ENCODE peak calls at places on chromosomes 1 and 21, in nine cellular contexts. T is left lung; U is A549; E is CD8-positive, alpha-beta memory T cell; B is ovary; F is kidney; K is esophagus squamous epithelium; W is psoas muscle; X is IMR-90. I is an unnamed sample.

GRCh38 chr1:151893176-151893924 is 16.0 kb downstream of the THEM4 start:
- DNase-seq in T (no peak), U (no peak), E (no peak), B (no peak), F (no peak), K (no peak), W (no peak), X (no peak), I (no peak)

GRCh38 chr1:112904071-112904830 is 51.7 kb downstream of the SLC16A1 start:
- DNase-seq in T (no peak), U (no peak), E (no peak), B (no peak), F (no peak), K (no peak), W (no peak), X (peak; percentile 77), I (no peak)

GRCh38 chr1:165117482-165117881 is 239.0 kb downstream of the LMX1A start:
- DNase-seq in T (peak; percentile 67), U (no peak), E (no peak), B (no peak), F (peak; percentile 53), K (no peak), W (no peak), X (no peak), I (no peak)

GRCh38 chr1:178263341-178263740 is 169.4 kb downstream of the RASAL2 start:
- DNase-seq in T (no peak), U (no peak), E (no peak), B (no peak), F (no peak), K (no peak), W (no peak), X (peak; percentile 44), I (no peak)

GRCh38 chr1:15007842-15008241 is 145.7 kb upstream of the TMEM51 start:
- DNase-seq in T (no peak), U (no peak), E (no peak), B (peak; percentile 27), F (no peak), K (no peak), W (peak; percentile 64), X (no peak), I (no peak)

GRCh38 chr1:119662034-119662437 is 14.0 kb upstream of the ZNF697 start:
- DNase-seq in T (no peak), U (no peak), E (no peak), B (no peak), F (no peak), K (no peak), W (no peak), X (no peak), I (no peak)

GRCh38 chr1:161081151-161081405 is 8.3 kb downstream of the NECTIN4 start:
- DNase-seq in T (no peak), U (no peak), E (no peak), B (no peak), F (no peak), K (no peak), W (no peak), X (no peak), I (no peak)

GRCh38 chr1:12496154-12496961 is 121.7 kb downstream of the DHRS3 start:
- DNase-seq in T (no peak), U (no peak), E (no peak), B (peak; percentile 39), F (no peak), K (no peak), W (no peak), X (no peak), I (no peak)

DNA sequence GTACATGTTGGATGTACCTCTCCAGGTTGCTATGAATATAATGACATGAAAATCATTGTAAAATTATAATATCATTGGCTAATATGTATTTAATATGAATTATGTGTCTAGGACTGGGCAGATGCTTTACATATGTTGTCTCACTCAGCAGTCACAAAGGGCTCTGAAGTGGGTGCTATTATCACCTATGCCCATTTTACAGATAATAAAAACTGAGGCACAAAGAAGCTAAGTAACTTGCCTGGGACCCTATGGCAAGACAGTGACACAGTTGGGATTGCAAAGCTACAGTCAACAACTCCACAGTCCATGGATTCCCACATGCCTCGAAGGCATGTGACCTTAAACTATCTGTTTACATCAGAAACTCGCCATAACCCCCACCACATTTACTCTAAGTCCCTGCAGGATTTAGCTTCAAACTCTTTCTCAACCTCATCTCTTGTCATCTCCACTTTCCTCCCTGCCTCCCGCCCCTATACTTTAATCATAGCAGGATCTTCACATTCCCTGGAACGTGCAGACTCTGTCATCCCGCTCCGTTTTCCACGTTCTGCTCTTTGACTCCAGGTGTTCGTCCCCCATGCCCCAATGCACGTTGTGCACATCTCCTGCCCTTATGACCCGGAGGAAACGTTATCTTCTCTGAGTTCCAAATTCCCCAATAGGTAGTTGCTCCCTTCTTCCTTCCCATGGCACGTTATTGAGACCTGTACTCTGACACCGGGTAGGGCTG is 143.0 kb upstream of the NRIP1 start:
- DNase-seq in T (no peak), U (no peak), E (no peak), B (no peak), F (no peak), K (no peak), W (no peak), X (no peak), I (no peak)
- H3K4me3 ChIP-seq in T (no peak overlapping the region), U (no peak overlapping the region), E (no peak overlapping the region), B (no peak overlapping the region), F (no peak overlapping the region), K (no peak overlapping the region), W (no peak overlapping the region), X (no peak overlapping the region), I (no peak overlapping the region)

GRCh38 chr1:167659876-167660275 is 29.8 kb downstream of the RCSD1 start:
- DNase-seq in T (no peak), U (no peak), E (no peak), B (no peak), F (no peak), K (no peak), W (no peak), X (no peak), I (no peak)

GRCh38 chr1:167661527-167662436 is 31.8 kb downstream of the RCSD1 start:
- DNase-seq in T (no peak), U (peak; percentile 71), E (no peak), B (no peak), F (no peak), K (no peak), W (no peak), X (peak; percentile 91), I (no peak)

GRCh38 chr1:167656657-167657056 is 26.6 kb downstream of the RCSD1 start:
- DNase-seq in T (no peak), U (no peak), E (no peak), B (no peak), F (no peak), K (no peak), W (no peak), X (no peak), I (no peak)

GRCh38 chr1:167659440-167659839 is 29.4 kb downstream of the RCSD1 start:
- DNase-seq in T (no peak), U (peak; percentile 17), E (no peak), B (no peak), F (no peak), K (no peak), W (no peak), X (no peak), I (no peak)

GRCh38 chr1:167658574-167659328 is 28.7 kb downstream of the RCSD1 start:
- DNase-seq in T (no peak), U (no peak), E (no peak), B (no peak), F (no peak), K (no peak), W (no peak), X (no peak), I (no peak)
- H3K4me1 ChIP-seq in T (peaks cover 71% of the 10 kb centered on the region), U (peaks cover 29% of the 10 kb centered on the region), E (peaks cover 94% of the 10 kb centered on the region), B (peaks cover 16% of the 10 kb centered on the region), F (peaks cover 9% of the 10 kb centered on the region), K (peaks cover 24% of the 10 kb centered on the region), W (peaks cover 68% of the 10 kb centered on the region), X (peaks cover 12% of the 10 kb centered on the region), I (peaks cover 8% of the 10 kb centered on the region)

DNA sequence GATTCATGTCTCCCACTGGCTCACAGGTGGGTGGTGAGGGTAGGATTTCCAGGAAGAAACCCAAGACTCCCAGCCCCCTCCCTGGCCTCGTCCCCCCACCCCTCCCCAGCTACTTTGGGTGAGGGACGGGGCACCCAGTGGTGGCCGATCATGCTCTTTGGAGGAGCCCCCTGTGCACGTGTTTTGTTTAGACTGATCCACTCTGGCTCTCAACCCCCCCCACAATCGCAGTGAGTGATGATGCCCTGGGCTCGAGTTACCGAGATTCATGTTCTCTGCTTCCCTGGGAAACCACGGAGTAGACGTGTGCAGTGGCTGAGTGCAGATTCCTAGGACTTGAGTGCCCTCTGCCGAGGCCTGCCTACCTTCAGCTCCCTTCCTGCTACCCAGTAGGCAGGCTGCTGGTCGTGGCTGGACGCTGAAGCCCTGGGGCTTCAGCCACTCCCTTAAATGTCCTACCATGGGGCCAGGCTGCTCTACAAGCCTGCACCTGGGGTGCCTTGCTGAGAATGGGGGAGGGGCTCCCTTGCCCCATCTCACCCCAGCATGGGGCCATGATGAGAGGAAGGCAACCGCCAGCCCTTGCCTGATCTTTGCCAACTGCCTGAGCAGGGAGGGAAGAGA is 3.9 kb upstream of the GRIK3 start:
- DNase-seq in T (no peak), U (peak; percentile 48), E (no peak), B (no peak), F (no peak), K (no peak), W (no peak), X (no peak), I (no peak)
- H3K4me3 ChIP-seq in T (no peak overlapping the region), U (no peak overlapping the region), E (no peak overlapping the region), B (no peak overlapping the region), F (no peak overlapping the region), K (no peak overlapping the region), W (no peak overlapping the region), X (no peak overlapping the region), I (no peak overlapping the region)

GRCh38 chr1:108049083-108049819 is 84.3 kb upstream of the VAV3 start:
- DNase-seq in T (no peak), U (peak; percentile 9), E (peak; percentile 16), B (no peak), F (peak; percentile 83), K (no peak), W (no peak), X (no peak), I (peak; percentile 34)

GRCh38 chr1:108046021-108046420 is 81.0 kb upstream of the VAV3 start:
- DNase-seq in T (no peak), U (no peak), E (no peak), B (no peak), F (no peak), K (no peak), W (no peak), X (no peak), I (no peak)

GRCh38 chr1:108048311-108049082 is 83.5 kb upstream of the VAV3 start:
- DNase-seq in T (no peak), U (no peak), E (no peak), B (no peak), F (no peak), K (no peak), W (no peak), X (no peak), I (no peak)

GRCh38 chr1:108045370-108045950 is 80.5 kb upstream of the VAV3 start:
- DNase-seq in T (no peak), U (no peak), E (no peak), B (no peak), F (no peak), K (no peak), W (no peak), X (no peak), I (no peak)

DNA sequence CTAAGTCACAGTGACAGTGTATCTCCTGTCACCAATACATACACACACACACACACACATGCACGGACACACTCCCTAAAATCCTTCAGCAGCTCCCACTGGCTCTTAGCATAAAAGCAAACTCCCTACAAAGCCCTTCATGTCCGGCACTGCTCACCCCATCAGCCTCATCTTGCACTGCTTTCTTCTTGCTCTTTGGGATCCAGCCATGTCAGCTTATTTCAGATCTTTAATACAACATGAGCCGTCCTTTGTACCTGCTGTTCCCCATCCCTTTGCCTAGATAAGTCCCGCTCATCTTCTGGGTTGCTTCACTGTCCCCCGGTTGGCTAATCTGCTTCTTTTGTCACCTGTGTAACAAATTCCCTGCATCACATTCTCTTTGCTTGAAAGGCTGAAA is 82.1 kb upstream of the VAV3 start:
- DNase-seq in T (no peak), U (no peak), E (no peak), B (no peak), F (no peak), K (no peak), W (no peak), X (no peak), I (no peak)
- H3K4me1 ChIP-seq in T (peaks cover 41% of the 10 kb centered on the region), U (no peaks in the 10 kb centered on the region), E (peaks cover 41% of the 10 kb centered on the region), B (no peaks in the 10 kb centered on the region), F (peaks cover 18% of the 10 kb centered on the region), K (peaks cover 2% of the 10 kb centered on the region), W (no peaks in the 10 kb centered on the region), X (no peaks in the 10 kb centered on the region), I (no peaks in the 10 kb centered on the region)